ENCODE peak calls at places on chromosome 20, in four cellular contexts. F is mesendoderm, U is H1, D is H9. V is an unnamed sample.

GRCh38 chr20:23362392-23363256 is 642 bp downstream of the GZF1 start:
- DNase-seq in U (no peak), D (no peak), F (peak; percentile 60), V (peak; percentile 28)

GRCh38 chr20:11178946-11179654 is 505.3 kb upstream of the JAG1 start:
- DNase-seq in D (no peak), U (no peak), F (peak; percentile 43), V (peak; percentile 88)

GRCh38 chr20:2006452-2007381 is 12.9 kb upstream of the PDYN start:
- DNase-seq in U (peak; percentile 78), D (peak; percentile 58), F (peak; percentile 50), V (peak; percentile 30)

GRCh38 chr20:60036346-60037119 is 78.3 kb downstream of the CDH26 start:
- DNase-seq in U (no peak), F (no peak), D (no peak), V (no peak)

GRCh38 chr20:38523697-38524096 is 51.1 kb downstream of the RALGAPB start:
- DNase-seq in U (no peak), F (peak; percentile 10), D (no peak), V (peak; percentile 65)

GRCh38 chr20:38050691-38051090 is 17.1 kb downstream of the RPRD1B start:
- DNase-seq in U (no peak), D (no peak), F (no peak), V (peak; percentile 61)

GRCh38 chr20:60630609-60631008 is 621.5 kb upstream of the CDH4 start:
- DNase-seq in D (no peak), F (no peak), U (peak; percentile 6), V (no peak)

GRCh38 chr20:2829376-2829775 is 11.1 kb downstream of the PCED1A start:
- DNase-seq in F (no peak), D (no peak), U (no peak), V (no peak)

GRCh38 chr20:35942243-35942642 is 12.1 kb downstream of the SCAND1 start:
- DNase-seq in D (no peak), U (no peak), F (peak; percentile 31), V (no peak)

GRCh38 chr20:58795181-58795922 is 55.4 kb downstream of the GNAS-AS1 start:
- DNase-seq in F (no peak), U (no peak), D (no peak), V (no peak)

GRCh38 chr20:20060234-20060998 is 8.1 kb downstream of the CFAP61 start:
- DNase-seq in D (no peak), F (no peak), U (no peak), V (no peak)

GRCh38 chr20:46592580-46593362 is 42.3 kb upstream of the OCSTAMP start:
- DNase-seq in F (peak; percentile 37), U (no peak), D (peak; percentile 47), V (no peak)

GRCh38 chr20:38125157-38126056 is 39.7 kb downstream of the TGM2 start:
- DNase-seq in U (peak; percentile 48), D (no peak), F (no peak), V (peak; percentile 58)

GRCh38 chr20:38293490-38294333 is 10.2 kb upstream of the BPI start:
- DNase-seq in D (peak; percentile 49), U (no peak), F (peak; percentile 62), V (no peak)

GRCh38 chr20:36267605-36268500 is 31.6 kb downstream of the AAR2 start:
- DNase-seq in D (no peak), F (no peak), U (no peak), V (no peak)

GRCh38 chr20:41255655-41256054 is 61.9 kb downstream of the ZHX3 start:
- DNase-seq in U (no peak), D (no peak), F (no peak), V (no peak)

GRCh38 chr20:40477805-40478204 is 211.2 kb downstream of the MAFB start:
- DNase-seq in D (no peak), U (no peak), F (no peak), V (no peak)

GRCh38 chr20:10078403-10078802 is 43.6 kb downstream of the ANKEF1 start:
- DNase-seq in F (no peak), U (no peak), D (no peak), V (no peak)

GRCh38 chr20:24027229-24027628 is 38.6 kb upstream of the GGTLC1 start:
- DNase-seq in U (no peak), F (no peak), D (no peak), V (no peak)

GRCh38 chr20:2101057-2101934 is at the start of gene STK35:
- DNase-seq in U (peak; percentile 80), D (peak; percentile 72), F (peak; percentile 76), V (no peak)

GRCh38 chr20:58988565-58988882 is 7.5 kb downstream of the NELFCD start:
- DNase-seq in F (no peak), U (no peak), D (no peak), V (no peak)

GRCh38 chr20:41509801-41510200 is 108.4 kb downstream of the CHD6 start:
- DNase-seq in U (no peak), F (peak; percentile 18), D (no peak), V (peak; percentile 69)

GRCh38 chr20:35487479-35487878 is 32.1 kb downstream of the CEP250 start:
- DNase-seq in D (no peak), U (no peak), F (no peak), V (no peak)

GRCh38 chr20:21113697-21114096 is 7.5 kb upstream of the LINC00237 start:
- DNase-seq in D (no peak), U (no peak), F (no peak), V (no peak)

GRCh38 chr20:15582146-15582776 is 991.0 kb downstream of the KIF16B start:
- DNase-seq in F (no peak), U (no peak), D (no peak), V (peak; percentile 57)

GRCh38 chr20:20711413-20711812 is 1.0 kb downstream of the RALGAPA2 start:
- DNase-seq in D (no peak), F (peak; percentile 45), U (no peak), V (no peak)

GRCh38 chr20:47551841-47552240 is 50.2 kb downstream of the NCOA3 start:
- DNase-seq in F (peak; percentile 35), U (no peak), D (no peak), V (no peak)

GRCh38 chr20:59823860-59824259 is 109.6 kb downstream of the SYCP2 start:
- DNase-seq in U (peak; percentile 30), F (no peak), D (peak; percentile 20), V (no peak)

GRCh38 chr20:9139106-9139808 is 70.4 kb downstream of the PLCB4 start:
- DNase-seq in F (peak; percentile 17), D (no peak), U (no peak), V (no peak)

GRCh38 chr20:37945034-37945660 is 42.2 kb downstream of the VSTM2L start:
- DNase-seq in D (peak; percentile 15), F (no peak), U (peak; percentile 38), V (no peak)

GRCh38 chr20:52800734-52801627 is 171.2 kb upstream of the TSHZ2 start:
- DNase-seq in U (no peak), D (no peak), F (no peak), V (no peak)

DNA sequence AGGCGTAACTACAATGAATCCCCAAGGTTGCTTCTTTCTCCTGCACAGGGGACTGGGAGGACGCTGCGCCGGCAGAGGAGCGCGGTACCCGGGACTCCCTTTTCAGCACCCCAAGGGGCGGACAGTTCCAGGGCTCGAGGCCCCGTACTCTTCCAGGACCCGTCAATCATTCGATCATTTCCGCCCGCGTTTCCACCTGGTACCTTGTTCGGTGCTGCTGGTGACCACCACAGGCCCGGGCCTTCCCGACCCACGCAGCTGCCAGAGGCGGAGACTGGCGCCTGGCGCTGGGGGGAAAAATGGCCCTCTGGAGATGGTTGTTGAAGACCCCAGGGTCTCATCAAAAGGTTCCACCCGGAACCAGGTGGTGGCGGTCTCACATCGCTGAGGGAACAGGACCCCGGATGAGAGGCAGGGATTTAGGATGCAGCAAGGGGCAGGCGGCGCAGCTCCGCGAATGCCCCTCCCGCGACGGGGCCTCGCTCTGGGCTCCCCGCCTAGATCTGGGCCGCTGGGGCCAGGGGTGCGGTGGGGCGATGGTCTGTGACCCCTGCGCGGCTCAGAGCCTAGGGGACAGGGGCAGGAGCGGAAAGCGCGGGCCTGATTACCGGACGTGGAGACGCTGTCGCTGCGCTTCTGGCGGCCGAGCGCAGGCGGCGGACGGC is 744 bp downstream of the VSX1 start:
- DNase-seq in U (peak; percentile 94), F (peak; percentile 83), D (peak; percentile 78), V (no peak)
- H3K56ac ChIP-seq in U (no peak overlapping the region), F (no peak overlapping the region), D (no peak overlapping the region), V (no peak overlapping the region)

DNA sequence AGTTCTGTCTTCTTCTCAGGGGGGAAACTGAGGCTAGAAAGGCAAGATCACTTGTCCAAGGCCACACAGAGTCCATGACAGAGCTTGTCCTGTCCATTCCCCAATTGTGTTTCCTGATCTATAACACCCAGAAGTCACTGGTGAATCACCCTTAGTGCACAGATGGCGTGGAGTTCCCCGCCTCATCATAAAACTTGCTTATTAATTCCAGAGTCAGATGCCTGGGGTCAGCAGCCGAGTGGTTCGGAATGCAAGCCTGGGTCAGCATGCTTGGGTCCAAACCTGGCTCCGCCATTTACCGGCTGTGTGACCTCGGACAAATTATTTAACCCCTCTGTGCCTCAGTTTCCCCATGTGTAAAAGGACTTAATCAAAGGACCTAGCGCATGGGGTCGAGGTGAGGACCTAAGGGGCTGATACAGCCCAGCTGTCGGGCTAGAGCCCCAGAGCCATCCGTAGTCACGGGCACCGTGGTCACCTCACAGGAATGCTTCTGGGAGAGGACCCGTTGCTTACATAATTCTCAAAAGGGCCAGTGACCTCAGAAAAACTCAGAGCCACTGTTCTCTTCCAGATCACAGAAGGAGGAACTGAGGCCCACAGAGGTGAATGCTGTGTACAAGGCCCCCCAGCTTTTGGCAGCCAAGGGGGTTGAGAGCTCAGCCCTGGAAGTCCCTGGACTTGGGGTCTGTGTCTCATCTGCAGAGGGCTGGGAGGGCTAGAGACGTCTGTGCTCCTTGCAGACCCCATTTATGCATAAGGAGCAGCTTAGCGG is 1.4 kb upstream of the ZBP1 start:
- DNase-seq in F (no peak), U (peak; percentile 33), D (no peak), V (no peak)
- H3K56ac ChIP-seq in F (no peak overlapping the region), U (no peak overlapping the region), D (no peak overlapping the region), V (no peak overlapping the region)

DNA sequence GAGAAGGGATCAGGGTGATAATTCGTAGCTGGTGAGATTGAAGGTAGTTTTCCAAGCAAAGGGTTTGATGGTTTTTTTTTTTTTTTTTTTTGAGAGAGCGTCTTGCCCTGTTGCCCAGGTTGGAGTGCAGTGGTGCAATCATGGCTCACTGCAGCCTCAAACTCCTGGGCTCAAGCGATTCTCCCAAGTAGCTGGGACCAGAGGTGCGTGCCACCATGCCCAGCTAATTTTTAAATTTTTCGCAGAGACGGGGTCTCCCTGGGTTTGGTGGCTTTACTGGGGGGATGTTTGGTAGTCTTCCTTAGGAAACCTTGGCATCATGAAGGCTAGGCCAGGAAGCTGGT is 76.8 kb upstream of the RNF24 start:
- DNase-seq in D (no peak), U (peak; percentile 39), F (no peak), V (no peak)
- H3K56ac ChIP-seq in D (no peak overlapping the region), U (no peak overlapping the region), F (no peak overlapping the region), V (no peak overlapping the region)

GRCh38 chr20:33022733-33023438 is 8.6 kb upstream of the BPIFB6 start:
- DNase-seq in U (no peak), D (no peak), F (no peak), V (no peak)

GRCh38 chr20:33023439-33024262 is 7.8 kb upstream of the BPIFB6 start:
- DNase-seq in D (no peak), F (no peak), U (no peak), V (no peak)

GRCh38 chr20:33025318-33025876 is 6.1 kb upstream of the BPIFB6 start:
- DNase-seq in F (no peak), U (no peak), D (no peak), V (no peak)

GRCh38 chr20:33024609-33025317 is 6.7 kb upstream of the BPIFB6 start:
- DNase-seq in D (no peak), F (no peak), U (no peak), V (no peak)

DNA sequence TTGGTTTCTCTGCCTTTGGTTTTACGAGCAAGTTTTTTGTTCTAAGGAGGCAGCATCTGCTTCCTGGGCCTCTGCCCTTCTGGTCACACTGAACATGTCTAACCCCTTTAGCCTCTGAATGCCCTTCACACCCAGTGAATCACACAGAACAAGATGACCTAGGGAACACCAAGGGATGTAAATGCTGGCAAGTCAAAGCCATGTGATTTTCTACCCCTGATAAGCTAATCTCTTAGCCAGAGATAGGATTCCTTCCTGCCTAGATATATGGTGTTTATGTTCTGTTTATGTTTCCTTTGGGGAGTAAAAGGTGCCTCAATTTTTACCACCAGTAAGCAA is 7.2 kb upstream of the BPIFB6 start:
- DNase-seq in F (no peak), U (no peak), D (no peak), V (no peak)
- H3K56ac ChIP-seq in F (no peak overlapping the region), U (no peak overlapping the region), D (no peak overlapping the region), V (no peak overlapping the region)